ENCODE peak calls at places on chromosomes 11 and 22, in six cellular contexts. U is neuronal stem cell, X is trophoblast cell, W is H9, L is IMR-90, H is mesenchymal stem cell. E is an unnamed sample.

GRCh38 chr11:2379471-2380174 is 2.5 kb downstream of the CD81 start:
- DNase-seq in L (no peak), U (no peak), W (no peak), X (no peak), H (no peak), E (no peak)

GRCh38 chr11:128548655-128549255 is 38.6 kb downstream of the ETS1 start:
- DNase-seq in U (no peak), L (peak), H (peak), X (no peak), W (no peak), E (no peak)

GRCh38 chr22:39343259-39344045 is 6.3 kb upstream of the SYNGR1 start:
- DNase-seq in H (peak), U (no peak), X (peak), W (peak), L (peak), E (peak)

GRCh38 chr11:63608353-63609345 is 5.6 kb downstream of the PLAAT3 start:
- DNase-seq in L (peak), U (no peak), W (no peak), X (peak), H (no peak), E (no peak)

GRCh38 chr22:17237031-17237668 is 17.9 kb upstream of the ADA2 start:
- DNase-seq in L (no peak), W (no peak), U (no peak), X (peak), H (no peak), E (no peak)

GRCh38 chr11:117822031-117822521 is 2.5 kb downstream of the FXYD2 start:
- DNase-seq in X (no peak), U (no peak), L (no peak), W (peak), H (no peak), E (peak)

GRCh38 chr22:49738566-49738965 is 89.1 kb downstream of the BRD1 start:
- DNase-seq in W (no peak), U (no peak), H (no peak), X (no peak), L (no peak), E (no peak)

GRCh38 chr22:17057959-17058814 is 26.6 kb upstream of the IL17RA start:
- DNase-seq in L (peak), U (peak), H (peak), X (peak), W (peak), E (peak)

GRCh38 chr11:72227316-72228228 is 3.0 kb downstream of the INPPL1 start:
- DNase-seq in L (peak), H (no peak), U (no peak), X (peak), W (peak), E (no peak)

GRCh38 chr11:62543680-62544444 is 2.7 kb downstream of the AHNAK start:
- DNase-seq in L (no peak), U (no peak), X (peak), H (peak), W (no peak), E (no peak)

GRCh38 chr11:79193663-79194062 is 247.2 kb downstream of the TENM4 start:
- DNase-seq in U (no peak), W (no peak), X (no peak), H (no peak), L (no peak), E (no peak)

GRCh38 chr22:29992341-29993275 is 87.7 kb upstream of the HORMAD2 start:
- DNase-seq in L (peak), X (peak), U (no peak), W (peak), H (no peak), E (no peak)

GRCh38 chr22:43110927-43111623 is 525 bp downstream of the BIK start:
- DNase-seq in L (no peak), U (no peak), X (no peak), W (no peak), H (no peak), E (no peak)

GRCh38 chr11:47494996-47495855 is 46.3 kb upstream of the RAPSN start:
- DNase-seq in L (peak), W (no peak), H (peak), U (no peak), X (no peak), E (no peak)

GRCh38 chr11:14359573-14360031 is 619 bp upstream of the RRAS2 start:
- DNase-seq in W (no peak), X (peak), U (no peak), H (no peak), L (peak), E (no peak)

GRCh38 chr11:115132829-115133228 is 371.4 kb downstream of the CADM1 start:
- DNase-seq in H (no peak), L (no peak), W (peak), X (no peak), U (no peak), E (no peak)

GRCh38 chr22:47392054-47392347 is 629.6 kb downstream of the TBC1D22A start:
- DNase-seq in W (no peak), U (no peak), L (no peak), X (no peak), H (no peak), E (no peak)

GRCh38 chr11:65925397-65925796 is 6.2 kb downstream of the DRAP1 start:
- DNase-seq in L (no peak), W (no peak), H (no peak), U (no peak), X (no peak), E (no peak)

GRCh38 chr11:100752371-100753073 is 65.4 kb downstream of the ARHGAP42 start:
- DNase-seq in L (no peak), H (no peak), W (no peak), U (no peak), X (no peak), E (no peak)

GRCh38 chr11:11988099-11988651 is 20.3 kb downstream of the DKK3 start:
- DNase-seq in H (peak), U (no peak), W (peak), X (no peak), L (peak), E (no peak)

GRCh38 chr11:113477321-113477720 is 2.1 kb upstream of the DRD2 start:
- DNase-seq in X (no peak), W (peak), U (no peak), H (no peak), L (no peak), E (peak)

GRCh38 chr11:84522331-84522730 is 1104.8 kb downstream of the DLG2 start:
- DNase-seq in X (no peak), U (no peak), H (peak), W (no peak), L (no peak), E (no peak)

GRCh38 chr11:8392166-8392565 is 128.5 kb upstream of the LMO1 start:
- DNase-seq in W (no peak), U (no peak), H (no peak), L (no peak), X (no peak), E (no peak)

GRCh38 chr11:35623708-35624168 is 5.5 kb downstream of the FJX1 start:
- DNase-seq in W (no peak), U (no peak), X (peak), L (peak), H (peak), E (no peak)

GRCh38 chr11:56333156-56333555 is 12.7 kb upstream of the OR8K1 start:
- DNase-seq in W (no peak), U (no peak), H (no peak), X (peak), L (no peak), E (no peak)
- H4K91ac ChIP-seq in W (no peak), U (no peak), H (no peak), X (no peak), L (no peak), E (no peak)

DNA sequence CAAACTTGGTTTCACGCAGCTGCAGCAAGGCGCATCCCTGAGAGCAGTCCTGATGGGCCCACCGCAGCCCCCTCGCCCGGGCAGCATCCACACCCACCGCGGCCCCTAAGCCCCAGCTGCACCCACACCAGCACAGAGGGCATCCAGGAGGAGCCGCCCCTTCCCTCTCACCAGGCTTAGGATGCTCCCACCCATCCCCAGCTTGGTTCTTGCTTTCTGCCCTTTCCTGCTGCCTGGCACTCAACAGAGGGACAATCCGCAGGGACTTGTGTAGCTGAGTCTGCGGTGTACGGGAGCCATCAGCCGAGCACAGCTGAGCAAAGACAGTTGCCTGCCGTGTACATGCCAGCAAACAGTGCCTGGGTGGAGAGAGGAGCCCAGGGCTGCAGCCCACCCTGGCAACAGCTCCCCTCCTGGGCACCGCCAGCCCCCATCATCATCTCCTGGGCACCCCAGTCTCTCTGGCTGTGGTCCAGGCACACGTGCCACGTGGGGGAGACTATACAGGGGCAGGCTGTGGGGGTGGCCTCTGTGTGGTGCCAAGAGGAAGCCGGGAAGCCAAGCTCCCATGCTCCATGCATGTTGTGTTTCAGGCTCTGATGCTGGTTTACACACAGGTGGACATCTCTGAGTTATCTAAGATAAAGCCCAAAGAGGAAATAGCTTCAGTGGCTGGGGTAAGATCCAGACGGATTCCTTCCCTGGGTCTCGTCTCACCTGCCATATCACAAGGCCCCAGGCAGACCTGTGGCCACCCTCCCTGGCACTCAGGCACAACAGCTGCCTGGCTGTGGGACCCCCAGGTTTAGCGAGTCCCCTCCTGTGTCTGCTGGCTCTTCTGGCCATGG is 36.1 kb upstream of the GNB1L start:
- DNase-seq in X (peak), H (no peak), W (no peak), L (no peak), U (no peak), E (no peak)
- H2BK5ac ChIP-seq in X (peak), H (no peak), W (no peak), L (peak), U (peak), E (peak)

DNA sequence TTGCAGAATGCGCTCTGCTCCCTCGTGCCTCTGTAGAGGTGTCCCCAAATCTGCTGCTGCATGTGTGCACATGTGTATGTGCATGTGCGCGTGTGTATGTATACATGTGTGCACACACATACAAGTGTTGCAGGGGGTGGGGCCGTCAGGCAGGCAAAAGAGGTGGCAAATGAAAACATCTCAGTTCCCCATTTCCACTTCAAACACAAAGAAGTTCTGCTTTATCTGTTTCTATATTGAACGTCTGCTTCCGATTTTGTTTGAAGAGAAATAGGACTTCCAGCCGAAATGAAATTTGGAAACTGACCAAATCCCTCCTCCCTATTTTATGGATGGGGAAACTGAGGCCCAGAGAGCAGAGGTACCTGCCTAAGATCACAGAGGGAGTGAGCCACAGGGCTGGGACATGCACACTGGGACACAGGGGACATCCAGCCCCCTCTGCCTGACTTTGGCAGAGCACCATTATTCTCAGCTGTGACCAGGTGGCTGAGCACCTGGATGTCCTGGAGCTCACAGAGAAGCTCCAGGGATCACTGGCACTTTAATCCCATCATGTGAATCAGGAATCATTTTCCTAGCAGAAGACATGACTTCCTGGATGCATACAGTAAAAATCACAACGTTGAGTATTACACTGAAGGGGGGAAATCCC is 41.2 kb upstream of the ALX4 start:
- DNase-seq in H (no peak), L (no peak), X (no peak), W (no peak), U (no peak), E (no peak)
- H4K91ac ChIP-seq in H (no peak), L (no peak), X (no peak), W (no peak), U (no peak), E (no peak)

GRCh38 chr11:57240007-57240406 is 3.0 kb upstream of the APLNR start:
- DNase-seq in L (no peak), W (no peak), U (no peak), X (no peak), H (no peak), E (no peak)

GRCh38 chr11:57239348-57239747 is 2.3 kb upstream of the APLNR start:
- DNase-seq in L (no peak), W (no peak), U (no peak), H (no peak), X (no peak), E (no peak)

GRCh38 chr11:57241311-57241972 is 4.4 kb upstream of the APLNR start:
- DNase-seq in W (no peak), H (no peak), X (no peak), U (no peak), L (no peak), E (no peak)

GRCh38 chr11:57237204-57237681 is at the start of gene APLNR:
- DNase-seq in L (no peak), X (no peak), H (no peak), W (peak), U (no peak), E (no peak)

GRCh38 chr11:57240757-57241156 is 3.7 kb upstream of the APLNR start:
- DNase-seq in X (no peak), U (no peak), L (no peak), W (peak), H (no peak), E (no peak)
- H2BK5ac ChIP-seq in X (no peak), U (no peak), L (no peak), W (no peak), H (no peak), E (no peak)

GRCh38 chr11:33682446-33682845 is 18.2 kb downstream of the C11orf91 start:
- DNase-seq in L (no peak), H (no peak), X (peak), W (no peak), U (no peak), E (no peak)
- H4K91ac ChIP-seq in L (peak), H (no peak), X (no peak), W (no peak), U (no peak), E (no peak)

DNA sequence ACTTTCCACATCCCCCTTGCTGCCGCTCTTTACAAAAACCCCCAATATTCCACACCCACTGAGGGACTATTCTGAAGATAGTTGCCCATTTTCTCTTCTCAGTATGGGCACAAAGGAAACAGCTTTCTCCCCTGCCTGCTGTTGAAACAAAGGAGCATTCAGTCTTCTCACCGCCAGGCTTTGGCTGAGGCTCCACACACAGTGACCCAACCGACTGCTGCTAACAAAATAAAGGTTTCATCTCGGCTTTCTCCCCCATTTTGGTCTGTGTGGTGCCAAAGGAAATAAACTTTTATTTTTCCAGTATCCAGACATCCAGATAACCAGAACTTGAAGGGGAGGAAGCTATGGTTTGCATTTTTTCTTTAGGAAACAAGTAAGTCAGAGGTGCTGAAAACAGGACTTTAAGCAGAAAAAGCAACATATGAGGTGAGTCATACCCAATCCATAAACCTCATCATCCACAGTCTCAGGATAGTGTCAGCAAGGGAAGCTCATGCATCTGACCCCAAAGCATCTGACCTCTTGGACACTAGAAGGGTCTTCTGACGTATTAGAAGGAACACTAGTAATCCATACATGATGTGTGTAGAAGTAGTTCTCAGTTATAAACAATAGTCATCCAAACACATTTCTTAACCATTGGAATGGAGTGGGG is 6.4 kb downstream of the CLMP start:
- DNase-seq in X (no peak), W (no peak), L (peak), H (peak), U (no peak), E (no peak)
- H2BK5ac ChIP-seq in X (no peak), W (no peak), L (peak), H (peak), U (no peak), E (peak)

GRCh38 chr11:97746832-97747231 is 1273.9 kb upstream of the CNTN5 start:
- DNase-seq in X (no peak), U (no peak), W (no peak), H (no peak), L (no peak), E (no peak)
- H4K91ac ChIP-seq in X (no peak), U (no peak), W (no peak), H (no peak), L (no peak), E (no peak)

GRCh38 chr22:27776410-27776958 is 25.1 kb downstream of the MN1 start:
- DNase-seq in W (no peak), X (no peak), H (no peak), U (peak), L (no peak), E (no peak)
- H2BK5ac ChIP-seq in W (no peak), X (no peak), H (no peak), U (peak), L (no peak), E (no peak)

GRCh38 chr11:94007426-94007825 is 13.7 kb upstream of the HEPHL1 start:
- DNase-seq in X (no peak), L (no peak), H (no peak), U (no peak), W (no peak), E (no peak)
- H4K91ac ChIP-seq in X (no peak), L (no peak), H (no peak), U (no peak), W (no peak), E (no peak)

E was measured in H1.